ENCODE peak calls at places on chromosomes 4 and X, in seven cellular contexts. One of them, this sample, is unnamed.

GRCh38 chr4:58553679-58554078 is 1443.5 kb upstream of the IGFBP7 start:
- DNase-seq in progenitor cell of endocrine pancreas: no peak
- DNase-seq in transverse colon: no peak
- DNase-seq in pancreas: no peak
- DNase-seq in WTC11: no peak
- DNase-seq in endodermal cell: no peak
- DNase-seq in bronchial epithelial cell: peak; percentile 4
- DNase-seq in this sample: no peak

GRCh38 chrX:80021611-80022010 is 7.1 kb downstream of the TBX22 start:
- DNase-seq in progenitor cell of endocrine pancreas: no peak
- DNase-seq in transverse colon: no peak
- DNase-seq in pancreas: no peak
- DNase-seq in WTC11: no peak
- DNase-seq in endodermal cell: no peak
- DNase-seq in bronchial epithelial cell: no peak
- DNase-seq in this sample: no peak

GRCh38 chr4:109111031-109111430 is 191.4 kb downstream of the COL25A1 start:
- DNase-seq in progenitor cell of endocrine pancreas: no peak
- DNase-seq in transverse colon: no peak
- DNase-seq in pancreas: no peak
- DNase-seq in WTC11: no peak
- DNase-seq in endodermal cell: no peak
- DNase-seq in bronchial epithelial cell: no peak
- DNase-seq in this sample: no peak

GRCh38 chrX:68929332-68930150 is 100.7 kb downstream of the EFNB1 start:
- DNase-seq in progenitor cell of endocrine pancreas: no peak
- DNase-seq in transverse colon: no peak
- DNase-seq in pancreas: no peak
- DNase-seq in WTC11: no peak
- DNase-seq in endodermal cell: no peak
- DNase-seq in bronchial epithelial cell: peak; percentile 77
- DNase-seq in this sample: peak; percentile 78

GRCh38 chr4:186190456-186191265 is 706 bp upstream of the CYP4V2 start:
- DNase-seq in progenitor cell of endocrine pancreas: peak; percentile 26
- DNase-seq in transverse colon: peak; percentile 56
- DNase-seq in pancreas: no peak
- DNase-seq in WTC11: peak; percentile 39
- DNase-seq in endodermal cell: no peak
- DNase-seq in bronchial epithelial cell: peak; percentile 14
- DNase-seq in this sample: peak; percentile 27

GRCh38 chrX:37854148-37854547 is 6.8 kb upstream of the DYNLT3 start:
- DNase-seq in progenitor cell of endocrine pancreas: no peak
- DNase-seq in transverse colon: no peak
- DNase-seq in pancreas: no peak
- DNase-seq in WTC11: no peak
- DNase-seq in endodermal cell: no peak
- DNase-seq in bronchial epithelial cell: peak; percentile 57
- DNase-seq in this sample: no peak

GRCh38 chr4:142347241-142347640 is 498.9 kb downstream of the INPP4B start:
- DNase-seq in progenitor cell of endocrine pancreas: no peak
- DNase-seq in transverse colon: no peak
- DNase-seq in pancreas: no peak
- DNase-seq in WTC11: no peak
- DNase-seq in endodermal cell: no peak
- DNase-seq in bronchial epithelial cell: peak; percentile 84
- DNase-seq in this sample: peak; percentile 53

GRCh38 chrX:119272882-119273806 is 37.1 kb downstream of the PGRMC1 start:
- DNase-seq in progenitor cell of endocrine pancreas: no peak
- DNase-seq in transverse colon: peak; percentile 46
- DNase-seq in pancreas: peak; percentile 25
- DNase-seq in WTC11: peak; percentile 83
- DNase-seq in endodermal cell: peak; percentile 93
- DNase-seq in bronchial epithelial cell: peak; percentile 50
- DNase-seq in this sample: peak; percentile 58

GRCh38 chr4:69060651-69061308 is 35.5 kb upstream of the UGT2B7 start:
- DNase-seq in progenitor cell of endocrine pancreas: no peak
- DNase-seq in transverse colon: no peak
- DNase-seq in pancreas: no peak
- DNase-seq in WTC11: no peak
- DNase-seq in endodermal cell: no peak
- DNase-seq in bronchial epithelial cell: no peak
- DNase-seq in this sample: peak; percentile 50

GRCh38 chrX:72576161-72576896 is 3.7 kb upstream of the HDAC8 start:
- DNase-seq in progenitor cell of endocrine pancreas: no peak
- DNase-seq in transverse colon: no peak
- DNase-seq in pancreas: peak; percentile 19
- DNase-seq in WTC11: no peak
- DNase-seq in endodermal cell: no peak
- DNase-seq in bronchial epithelial cell: peak; percentile 81
- DNase-seq in this sample: peak; percentile 79

GRCh38 chr4:20044502-20044911 is 207.2 kb upstream of the SLIT2 start:
- DNase-seq in progenitor cell of endocrine pancreas: no peak
- DNase-seq in transverse colon: no peak
- DNase-seq in pancreas: no peak
- DNase-seq in WTC11: no peak
- DNase-seq in endodermal cell: no peak
- DNase-seq in bronchial epithelial cell: peak; percentile 84
- DNase-seq in this sample: peak; percentile 51

GRCh38 chr4:64718091-64718490 is 308.8 kb upstream of the TECRL start:
- DNase-seq in progenitor cell of endocrine pancreas: no peak
- DNase-seq in transverse colon: no peak
- DNase-seq in pancreas: no peak
- DNase-seq in WTC11: no peak
- DNase-seq in endodermal cell: no peak
- DNase-seq in bronchial epithelial cell: no peak
- DNase-seq in this sample: peak; percentile 1

GRCh38 chr4:47876310-47876709 is 38.1 kb downstream of the NFXL1 start:
- DNase-seq in progenitor cell of endocrine pancreas: no peak
- DNase-seq in transverse colon: no peak
- DNase-seq in pancreas: no peak
- DNase-seq in WTC11: no peak
- DNase-seq in endodermal cell: no peak
- DNase-seq in bronchial epithelial cell: no peak
- DNase-seq in this sample: peak; percentile 77

GRCh38 chr4:92497141-92497540 is 193.4 kb downstream of the GRID2 start:
- DNase-seq in progenitor cell of endocrine pancreas: no peak
- DNase-seq in transverse colon: no peak
- DNase-seq in pancreas: no peak
- DNase-seq in WTC11: no peak
- DNase-seq in endodermal cell: no peak
- DNase-seq in bronchial epithelial cell: no peak
- DNase-seq in this sample: no peak
- TF ChIP-seq CTCF in progenitor cell of endocrine pancreas: no peak
- TF ChIP-seq CTCF in transverse colon: no peak
- TF ChIP-seq CTCF in pancreas: no peak
- TF ChIP-seq CTCF in WTC11: no peak
- TF ChIP-seq CTCF in endodermal cell: no peak
- TF ChIP-seq CTCF in bronchial epithelial cell: no peak
- TF ChIP-seq CTCF in this sample: no peak

GRCh38 chr4:121464854-121465253 is 84.0 kb upstream of the QRFPR start:
- DNase-seq in progenitor cell of endocrine pancreas: no peak
- DNase-seq in transverse colon: no peak
- DNase-seq in pancreas: no peak
- DNase-seq in WTC11: no peak
- DNase-seq in endodermal cell: no peak
- DNase-seq in bronchial epithelial cell: no peak
- DNase-seq in this sample: no peak
- TF ChIP-seq CTCF in progenitor cell of endocrine pancreas: no peak
- TF ChIP-seq CTCF in transverse colon: no peak
- TF ChIP-seq CTCF in pancreas: no peak
- TF ChIP-seq CTCF in WTC11: no peak
- TF ChIP-seq CTCF in endodermal cell: peak; percentile 62
- TF ChIP-seq CTCF in bronchial epithelial cell: no peak
- TF ChIP-seq CTCF in this sample: no peak

DNA sequence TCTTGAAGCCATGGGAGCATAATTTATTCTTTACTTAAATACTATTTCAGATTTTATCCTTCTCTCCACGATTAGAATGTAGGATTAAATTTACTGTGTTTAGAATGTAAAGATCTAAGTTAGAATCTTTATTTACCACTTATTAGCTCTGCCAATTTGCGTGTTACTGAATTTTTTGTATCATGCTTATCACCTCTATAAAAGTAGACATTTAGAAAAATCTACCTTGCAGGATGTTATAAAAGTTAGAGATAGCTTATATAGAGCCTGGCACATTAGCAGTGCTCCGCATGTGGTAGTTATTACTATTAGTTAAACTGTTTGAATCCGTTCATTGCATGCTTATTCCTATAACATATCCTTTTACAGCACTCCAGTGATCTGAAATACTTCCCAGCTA is 97.9 kb downstream of the BANK1 start:
- DNase-seq in progenitor cell of endocrine pancreas: no peak
- DNase-seq in transverse colon: no peak
- DNase-seq in pancreas: no peak
- DNase-seq in WTC11: no peak
- DNase-seq in endodermal cell: no peak
- DNase-seq in bronchial epithelial cell: no peak
- DNase-seq in this sample: no peak
- TF ChIP-seq CTCF in progenitor cell of endocrine pancreas: no peak
- TF ChIP-seq CTCF in transverse colon: no peak
- TF ChIP-seq CTCF in pancreas: no peak
- TF ChIP-seq CTCF in WTC11: no peak
- TF ChIP-seq CTCF in endodermal cell: no peak
- TF ChIP-seq CTCF in bronchial epithelial cell: no peak
- TF ChIP-seq CTCF in this sample: no peak

GRCh38 chrX:74465424-74465823 is 44.1 kb downstream of the SLC16A2 start:
- DNase-seq in progenitor cell of endocrine pancreas: no peak
- DNase-seq in transverse colon: no peak
- DNase-seq in pancreas: no peak
- DNase-seq in WTC11: no peak
- DNase-seq in endodermal cell: no peak
- DNase-seq in bronchial epithelial cell: no peak
- DNase-seq in this sample: peak; percentile 30
- TF ChIP-seq CTCF in progenitor cell of endocrine pancreas: no peak
- TF ChIP-seq CTCF in transverse colon: no peak
- TF ChIP-seq CTCF in pancreas: no peak
- TF ChIP-seq CTCF in WTC11: no peak
- TF ChIP-seq CTCF in endodermal cell: no peak
- TF ChIP-seq CTCF in bronchial epithelial cell: no peak
- TF ChIP-seq CTCF in this sample: peak; percentile 41

DNA sequence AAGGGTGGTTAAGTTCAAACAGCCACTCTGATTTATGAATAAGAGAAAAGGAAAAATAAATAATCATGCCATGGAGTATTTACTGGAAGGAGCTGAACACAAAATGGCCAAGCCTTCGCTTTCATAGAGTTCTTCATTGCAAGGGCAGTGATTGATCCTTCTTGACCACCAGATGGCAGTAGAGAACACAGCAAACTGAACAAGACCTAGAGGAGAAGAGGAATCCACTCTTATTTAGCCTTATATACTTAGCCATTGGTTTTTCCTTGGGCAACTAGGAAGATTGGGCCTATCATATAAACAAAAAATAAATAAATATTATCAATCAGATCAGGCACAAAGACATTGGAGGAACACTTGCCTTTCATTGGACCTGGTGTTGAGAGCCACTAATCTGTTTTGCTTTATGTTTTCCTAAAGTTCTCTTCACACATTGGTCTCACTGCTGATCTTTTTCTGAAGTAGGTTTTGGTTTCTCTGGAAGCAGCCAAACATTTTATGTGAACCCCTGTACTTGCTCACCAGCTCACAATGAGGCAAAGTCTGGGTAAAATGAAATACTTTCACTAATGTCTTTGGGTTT is 58.0 kb upstream of the PARM1 start:
- DNase-seq in progenitor cell of endocrine pancreas: no peak
- DNase-seq in transverse colon: no peak
- DNase-seq in pancreas: peak; percentile 36
- DNase-seq in WTC11: peak; percentile 13
- DNase-seq in endodermal cell: peak; percentile 51
- DNase-seq in bronchial epithelial cell: peak; percentile 78
- DNase-seq in this sample: peak; percentile 92
- TF ChIP-seq CTCF in progenitor cell of endocrine pancreas: peak; percentile 94
- TF ChIP-seq CTCF in transverse colon: peak; percentile 89
- TF ChIP-seq CTCF in pancreas: peak; percentile 95
- TF ChIP-seq CTCF in WTC11: peak; percentile 88
- TF ChIP-seq CTCF in endodermal cell: peak; percentile 94
- TF ChIP-seq CTCF in bronchial epithelial cell: peak; percentile 84
- TF ChIP-seq CTCF in this sample: peak; percentile 94

This sample was measured in choroid plexus epithelial cell.